ENCODE peak calls at places on chromosomes 7 and 10, in seven cellular contexts. One of them, this sample, is unnamed. For H3K4me1, the result is how much of the 10 kb centered on the place peaks cover.

GRCh38 chr10:341081-341740 is 206.0 kb downstream of the ZMYND11 start:
- DNase-seq in CD4-positive, alpha-beta memory T cell: no peak
- DNase-seq in transverse colon: no peak
- DNase-seq in pancreas: no peak
- DNase-seq in SJSA1: peak
- DNase-seq in right cardiac atrium: no peak
- DNase-seq in psoas muscle: no peak
- DNase-seq in this sample: no peak

GRCh38 chr10:110430369-110431273 is 67.1 kb upstream of the DUSP5 start:
- DNase-seq in psoas muscle: no peak
- DNase-seq in right cardiac atrium: no peak
- DNase-seq in CD4-positive, alpha-beta memory T cell: no peak
- DNase-seq in pancreas: peak
- DNase-seq in SJSA1: no peak
- DNase-seq in transverse colon: peak
- DNase-seq in this sample: no peak

GRCh38 chr7:20365486-20365885 is 34.8 kb downstream of the ITGB8 start:
- DNase-seq in transverse colon: no peak
- DNase-seq in SJSA1: no peak
- DNase-seq in psoas muscle: no peak
- DNase-seq in right cardiac atrium: no peak
- DNase-seq in pancreas: no peak
- DNase-seq in CD4-positive, alpha-beta memory T cell: no peak
- DNase-seq in this sample: no peak

GRCh38 chr7:113015038-113015645 is 71.5 kb downstream of the GPR85 start:
- DNase-seq in transverse colon: no peak
- DNase-seq in pancreas: no peak
- DNase-seq in SJSA1: no peak
- DNase-seq in right cardiac atrium: no peak
- DNase-seq in psoas muscle: no peak
- DNase-seq in CD4-positive, alpha-beta memory T cell: no peak
- DNase-seq in this sample: no peak

GRCh38 chr7:139777304-139777890 is 401 bp downstream of the HIPK2 start:
- DNase-seq in transverse colon: peak
- DNase-seq in SJSA1: no peak
- DNase-seq in CD4-positive, alpha-beta memory T cell: peak
- DNase-seq in pancreas: peak
- DNase-seq in right cardiac atrium: peak
- DNase-seq in psoas muscle: peak
- DNase-seq in this sample: no peak

GRCh38 chr7:128104109-128104742 is 73.0 kb upstream of the LRRC4 start:
- DNase-seq in pancreas: peak
- DNase-seq in right cardiac atrium: peak
- DNase-seq in SJSA1: no peak
- DNase-seq in psoas muscle: peak
- DNase-seq in CD4-positive, alpha-beta memory T cell: peak
- DNase-seq in transverse colon: no peak
- DNase-seq in this sample: no peak

GRCh38 chr7:142927085-142927745 is 6.3 kb downstream of the TRPV5 start:
- DNase-seq in transverse colon: no peak
- DNase-seq in pancreas: no peak
- DNase-seq in right cardiac atrium: no peak
- DNase-seq in psoas muscle: no peak
- DNase-seq in CD4-positive, alpha-beta memory T cell: no peak
- DNase-seq in SJSA1: no peak
- DNase-seq in this sample: no peak

GRCh38 chr7:131235489-131236317 is 92.0 kb upstream of the MKLN1 start:
- DNase-seq in pancreas: no peak
- DNase-seq in CD4-positive, alpha-beta memory T cell: peak
- DNase-seq in transverse colon: peak
- DNase-seq in right cardiac atrium: no peak
- DNase-seq in psoas muscle: no peak
- DNase-seq in SJSA1: peak
- DNase-seq in this sample: peak

GRCh38 chr7:30348083-30348560 is 63.7 kb downstream of the ZNRF2 start:
- DNase-seq in CD4-positive, alpha-beta memory T cell: peak
- DNase-seq in pancreas: no peak
- DNase-seq in right cardiac atrium: no peak
- DNase-seq in psoas muscle: no peak
- DNase-seq in transverse colon: no peak
- DNase-seq in SJSA1: peak
- DNase-seq in this sample: no peak

GRCh38 chr7:12630615-12630884 is 56.9 kb upstream of the ARL4A start:
- DNase-seq in SJSA1: no peak
- DNase-seq in transverse colon: no peak
- DNase-seq in right cardiac atrium: no peak
- DNase-seq in pancreas: no peak
- DNase-seq in CD4-positive, alpha-beta memory T cell: no peak
- DNase-seq in psoas muscle: no peak
- DNase-seq in this sample: no peak

GRCh38 chr10:68135362-68135761 is 26.1 kb downstream of the MYPN start:
- DNase-seq in CD4-positive, alpha-beta memory T cell: no peak
- DNase-seq in pancreas: no peak
- DNase-seq in right cardiac atrium: no peak
- DNase-seq in SJSA1: no peak
- DNase-seq in transverse colon: no peak
- DNase-seq in psoas muscle: no peak
- DNase-seq in this sample: no peak

GRCh38 chr10:110840225-110840922 is 31.4 kb upstream of the PDCD4 start:
- DNase-seq in SJSA1: no peak
- DNase-seq in psoas muscle: no peak
- DNase-seq in right cardiac atrium: peak
- DNase-seq in pancreas: peak
- DNase-seq in CD4-positive, alpha-beta memory T cell: no peak
- DNase-seq in transverse colon: peak
- DNase-seq in this sample: no peak

GRCh38 chr7:158809596-158809995 is 19.7 kb downstream of the ESYT2 start:
- DNase-seq in transverse colon: no peak
- DNase-seq in pancreas: no peak
- DNase-seq in SJSA1: no peak
- DNase-seq in CD4-positive, alpha-beta memory T cell: no peak
- DNase-seq in psoas muscle: no peak
- DNase-seq in right cardiac atrium: no peak
- DNase-seq in this sample: no peak

GRCh38 chr7:22110881-22111280 is 165.2 kb upstream of the CDCA7L start:
- DNase-seq in right cardiac atrium: no peak
- DNase-seq in pancreas: no peak
- DNase-seq in CD4-positive, alpha-beta memory T cell: no peak
- DNase-seq in transverse colon: no peak
- DNase-seq in psoas muscle: no peak
- DNase-seq in SJSA1: no peak
- DNase-seq in this sample: no peak

GRCh38 chr7:126806614-126807013 is 446.1 kb downstream of the GRM8 start:
- DNase-seq in SJSA1: no peak
- DNase-seq in CD4-positive, alpha-beta memory T cell: no peak
- DNase-seq in transverse colon: no peak
- DNase-seq in right cardiac atrium: peak
- DNase-seq in psoas muscle: no peak
- DNase-seq in pancreas: no peak
- DNase-seq in this sample: no peak

GRCh38 chr10:77949167-77949566 is 22.6 kb upstream of the DLG5 start:
- DNase-seq in CD4-positive, alpha-beta memory T cell: no peak
- DNase-seq in pancreas: no peak
- DNase-seq in psoas muscle: peak
- DNase-seq in transverse colon: no peak
- DNase-seq in right cardiac atrium: no peak
- DNase-seq in SJSA1: peak
- DNase-seq in this sample: no peak

GRCh38 chr10:4246881-4247358 is 461.9 kb upstream of the KLF6 start:
- DNase-seq in transverse colon: no peak
- DNase-seq in CD4-positive, alpha-beta memory T cell: no peak
- DNase-seq in psoas muscle: no peak
- DNase-seq in right cardiac atrium: no peak
- DNase-seq in SJSA1: no peak
- DNase-seq in pancreas: no peak
- DNase-seq in this sample: no peak

GRCh38 chr10:70191161-70191770 is 21.0 kb upstream of the SAR1A start:
- DNase-seq in transverse colon: no peak
- DNase-seq in pancreas: no peak
- DNase-seq in CD4-positive, alpha-beta memory T cell: no peak
- DNase-seq in psoas muscle: no peak
- DNase-seq in right cardiac atrium: no peak
- DNase-seq in SJSA1: no peak
- DNase-seq in this sample: no peak

GRCh38 chr7:12091164-12091563 is 119.9 kb upstream of the TMEM106B start:
- DNase-seq in CD4-positive, alpha-beta memory T cell: no peak
- DNase-seq in right cardiac atrium: no peak
- DNase-seq in transverse colon: no peak
- DNase-seq in SJSA1: no peak
- DNase-seq in pancreas: no peak
- DNase-seq in psoas muscle: no peak
- DNase-seq in this sample: no peak

GRCh38 chr10:76085773-76086570 is 654.5 kb downstream of the LRMDA start:
- DNase-seq in SJSA1: no peak
- DNase-seq in psoas muscle: no peak
- DNase-seq in CD4-positive, alpha-beta memory T cell: no peak
- DNase-seq in pancreas: no peak
- DNase-seq in right cardiac atrium: no peak
- DNase-seq in transverse colon: no peak
- DNase-seq in this sample: no peak

GRCh38 chr7:16657656-16658279 is 11.8 kb downstream of the BZW2 start:
- DNase-seq in right cardiac atrium: peak
- DNase-seq in SJSA1: peak
- DNase-seq in psoas muscle: peak
- DNase-seq in pancreas: no peak
- DNase-seq in CD4-positive, alpha-beta memory T cell: no peak
- DNase-seq in transverse colon: peak
- DNase-seq in this sample: no peak

GRCh38 chr10:132355754-132356153 is 23.8 kb downstream of the LRRC27 start:
- DNase-seq in CD4-positive, alpha-beta memory T cell: no peak
- DNase-seq in psoas muscle: no peak
- DNase-seq in right cardiac atrium: no peak
- DNase-seq in transverse colon: no peak
- DNase-seq in pancreas: peak
- DNase-seq in SJSA1: no peak
- DNase-seq in this sample: no peak

GRCh38 chr7:28062197-28062988 is 118.2 kb downstream of the JAZF1 start:
- DNase-seq in psoas muscle: peak
- DNase-seq in CD4-positive, alpha-beta memory T cell: no peak
- DNase-seq in pancreas: peak
- DNase-seq in SJSA1: peak
- DNase-seq in transverse colon: peak
- DNase-seq in right cardiac atrium: peak
- DNase-seq in this sample: no peak

GRCh38 chr7:1717095-1717483 is 47.0 kb downstream of the ELFN1 start:
- DNase-seq in CD4-positive, alpha-beta memory T cell: no peak
- DNase-seq in transverse colon: no peak
- DNase-seq in pancreas: no peak
- DNase-seq in SJSA1: no peak
- DNase-seq in right cardiac atrium: no peak
- DNase-seq in psoas muscle: no peak
- DNase-seq in this sample: no peak

GRCh38 chr7:150716939-150717338 is 526 bp downstream of the GIMAP1 start:
- DNase-seq in right cardiac atrium: no peak
- DNase-seq in transverse colon: no peak
- DNase-seq in pancreas: no peak
- DNase-seq in SJSA1: no peak
- DNase-seq in CD4-positive, alpha-beta memory T cell: no peak
- DNase-seq in psoas muscle: no peak
- DNase-seq in this sample: no peak

GRCh38 chr10:6092731-6093130 is 3.9 kb downstream of the RBM17 start:
- DNase-seq in SJSA1: no peak
- DNase-seq in right cardiac atrium: no peak
- DNase-seq in pancreas: no peak
- DNase-seq in transverse colon: no peak
- DNase-seq in CD4-positive, alpha-beta memory T cell: no peak
- DNase-seq in psoas muscle: no peak
- DNase-seq in this sample: no peak

GRCh38 chr10:6097063-6097462 is 8.2 kb downstream of the RBM17 start:
- DNase-seq in transverse colon: no peak
- DNase-seq in CD4-positive, alpha-beta memory T cell: no peak
- DNase-seq in psoas muscle: no peak
- DNase-seq in SJSA1: no peak
- DNase-seq in pancreas: no peak
- DNase-seq in right cardiac atrium: no peak
- DNase-seq in this sample: no peak

GRCh38 chr10:6091630-6092029 is 2.8 kb downstream of the RBM17 start:
- DNase-seq in psoas muscle: no peak
- DNase-seq in SJSA1: no peak
- DNase-seq in CD4-positive, alpha-beta memory T cell: no peak
- DNase-seq in pancreas: no peak
- DNase-seq in transverse colon: no peak
- DNase-seq in right cardiac atrium: no peak
- DNase-seq in this sample: no peak

GRCh38 chr10:6098156-6098555 is 9.3 kb downstream of the RBM17 start:
- DNase-seq in psoas muscle: no peak
- DNase-seq in transverse colon: no peak
- DNase-seq in CD4-positive, alpha-beta memory T cell: no peak
- DNase-seq in right cardiac atrium: no peak
- DNase-seq in SJSA1: no peak
- DNase-seq in pancreas: no peak
- DNase-seq in this sample: no peak

GRCh38 chr10:6095810-6096209 is 7.0 kb downstream of the RBM17 start:
- DNase-seq in transverse colon: no peak
- DNase-seq in right cardiac atrium: no peak
- DNase-seq in psoas muscle: no peak
- DNase-seq in pancreas: no peak
- DNase-seq in CD4-positive, alpha-beta memory T cell: no peak
- DNase-seq in SJSA1: no peak
- DNase-seq in this sample: no peak
- H3K4me1 ChIP-seq in transverse colon: under half
- H3K4me1 ChIP-seq in right cardiac atrium: under half
- H3K4me1 ChIP-seq in psoas muscle: under half
- H3K4me1 ChIP-seq in pancreas: under half
- H3K4me1 ChIP-seq in CD4-positive, alpha-beta memory T cell: under half
- H3K4me1 ChIP-seq in SJSA1: under half
- H3K4me1 ChIP-seq in this sample: under half

GRCh38 chr10:83469719-83470336 is 669.5 kb upstream of the GHITM start:
- DNase-seq in CD4-positive, alpha-beta memory T cell: no peak
- DNase-seq in psoas muscle: no peak
- DNase-seq in transverse colon: no peak
- DNase-seq in right cardiac atrium: no peak
- DNase-seq in pancreas: no peak
- DNase-seq in SJSA1: no peak
- DNase-seq in this sample: no peak
- H3K4me1 ChIP-seq in CD4-positive, alpha-beta memory T cell: under half
- H3K4me1 ChIP-seq in psoas muscle: under half
- H3K4me1 ChIP-seq in transverse colon: under half
- H3K4me1 ChIP-seq in right cardiac atrium: under half
- H3K4me1 ChIP-seq in pancreas: under half
- H3K4me1 ChIP-seq in SJSA1: under half
- H3K4me1 ChIP-seq in this sample: under half

DNA sequence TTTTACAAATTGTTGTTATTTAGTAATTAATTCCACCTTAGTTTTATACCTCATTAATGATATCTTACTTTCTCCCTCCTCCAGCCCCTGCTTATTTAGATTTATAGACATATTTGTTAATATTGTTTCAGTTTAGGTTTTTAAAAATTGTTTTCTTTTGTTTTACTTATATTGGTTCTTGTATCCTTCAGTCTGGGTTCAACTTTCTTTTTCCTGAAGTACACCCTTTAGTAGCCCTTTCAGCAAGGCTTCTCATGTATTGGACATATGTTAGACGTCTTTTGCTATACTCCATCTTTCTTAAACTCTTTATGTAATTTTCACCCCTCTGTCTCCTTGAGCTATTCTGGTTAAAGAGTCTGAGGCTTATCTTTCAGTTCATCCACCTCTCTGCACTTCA is 12.8 kb upstream of the POU6F2 start:
- DNase-seq in psoas muscle: no peak
- DNase-seq in pancreas: no peak
- DNase-seq in CD4-positive, alpha-beta memory T cell: no peak
- DNase-seq in right cardiac atrium: no peak
- DNase-seq in transverse colon: no peak
- DNase-seq in SJSA1: no peak
- DNase-seq in this sample: no peak
- H3K4me1 ChIP-seq in psoas muscle: under half
- H3K4me1 ChIP-seq in pancreas: under half
- H3K4me1 ChIP-seq in CD4-positive, alpha-beta memory T cell: under half
- H3K4me1 ChIP-seq in right cardiac atrium: under half
- H3K4me1 ChIP-seq in transverse colon: under half
- H3K4me1 ChIP-seq in SJSA1: under half
- H3K4me1 ChIP-seq in this sample: under half

GRCh38 chr10:49158915-49159314 is 25.1 kb upstream of the FAM170B start:
- DNase-seq in psoas muscle: no peak
- DNase-seq in pancreas: no peak
- DNase-seq in CD4-positive, alpha-beta memory T cell: no peak
- DNase-seq in SJSA1: no peak
- DNase-seq in transverse colon: no peak
- DNase-seq in right cardiac atrium: no peak
- DNase-seq in this sample: no peak
- H3K4me1 ChIP-seq in psoas muscle: under half
- H3K4me1 ChIP-seq in pancreas: under half
- H3K4me1 ChIP-seq in CD4-positive, alpha-beta memory T cell: under half
- H3K4me1 ChIP-seq in SJSA1: under half
- H3K4me1 ChIP-seq in transverse colon: under half
- H3K4me1 ChIP-seq in right cardiac atrium: under half
- H3K4me1 ChIP-seq in this sample: under half